ENCODE peak calls at places on chromosomes 3 and 15, in four cellular contexts. P is fibroblast of pulmonary artery; J is stimulated activated CD4-positive, alpha-beta T cell treated with anti-CD3 and anti-CD28 coated beads, Interleukin-4, amount 100 ng/mL, for 24 hours; V is ELR. F is an unnamed sample.

GRCh38 chr15:72339777-72340177 is 19.8 kb upstream of the CELF6 start:
- DNase-seq in V (peak), P (peak), J (no peak), F (no peak)

GRCh38 chr3:41200669-41201021 is 1.3 kb downstream of the CTNNB1 start:
- DNase-seq in J (no peak), V (peak), P (peak), F (peak)

GRCh38 chr3:29949131-29949530 is 657.3 kb upstream of the TGFBR2 start:
- DNase-seq in V (peak), J (no peak), P (peak), F (no peak)

GRCh38 chr15:59688383-59688887 is 685 bp downstream of the BNIP2 start:
- DNase-seq in V (peak), J (peak), P (peak), F (no peak)

GRCh38 chr15:36185845-36186244 is 393.6 kb upstream of the CDIN1 start:
- DNase-seq in P (no peak), J (no peak), V (no peak), F (no peak)

GRCh38 chr3:67192466-67192865 is 194.4 kb downstream of the KBTBD8 start:
- DNase-seq in V (no peak), J (no peak), P (no peak), F (no peak)

GRCh38 chr3:177608443-177608842 is 411.2 kb upstream of the TBL1XR1 start:
- DNase-seq in J (no peak), P (no peak), V (no peak), F (no peak)

GRCh38 chr3:131223373-131224289 is 157.9 kb upstream of the NUDT16 start:
- DNase-seq in P (no peak), V (no peak), J (no peak), F (no peak)

GRCh38 chr3:48464713-48465221 is 18.2 kb downstream of the ATRIP start:
- DNase-seq in P (no peak), V (no peak), J (no peak), F (no peak)

GRCh38 chr3:191236635-191237034 is 37.6 kb downstream of the OSTN start:
- DNase-seq in J (no peak), P (peak), V (peak), F (no peak)

GRCh38 chr3:56361731-56362130 is 106.5 kb downstream of the ERC2 start:
- DNase-seq in V (no peak), J (no peak), P (no peak), F (no peak)

GRCh38 chr3:146382386-146382785 is 87.0 kb downstream of the PLSCR2 start:
- DNase-seq in V (peak), J (no peak), P (peak), F (no peak)

GRCh38 chr15:43209059-43209824 is 11.6 kb downstream of the EPB42 start:
- DNase-seq in P (peak), J (no peak), V (peak), F (no peak)

GRCh38 chr3:143840636-143841035 is 7.6 kb downstream of the SLC9A9 start:
- DNase-seq in J (no peak), V (no peak), P (no peak), F (no peak)

GRCh38 chr3:135887220-135887619 is 78.3 kb upstream of the PPP2R3A start:
- DNase-seq in P (no peak), J (no peak), V (peak), F (no peak)

GRCh38 chr3:142467738-142468137 is 19.9 kb upstream of the XRN1 start:
- DNase-seq in V (no peak), J (no peak), P (no peak), F (no peak)

GRCh38 chr3:185225523-185225922 is 28.3 kb downstream of the EHHADH start:
- DNase-seq in P (peak), V (peak), J (no peak), F (no peak)

GRCh38 chr3:131143802-131144201 is 117.1 kb downstream of the NEK11 start:
- DNase-seq in J (no peak), V (no peak), P (no peak), F (no peak)

GRCh38 chr15:88256261-88257230 is at the start of gene NTRK3:
- DNase-seq in J (no peak), V (peak), P (peak), F (no peak)

GRCh38 chr15:100338971-100339444 is 2.8 kb downstream of the ADAMTS17 start:
- DNase-seq in J (peak), P (peak), V (peak), F (peak)

GRCh38 chr15:46768287-46768686 is 949.0 kb upstream of the SEMA6D start:
- DNase-seq in P (no peak), V (no peak), J (no peak), F (no peak)

GRCh38 chr3:107657971-107658370 is 135.2 kb downstream of the BBX start:
- DNase-seq in J (no peak), P (peak), V (peak), F (no peak)

GRCh38 chr3:181879926-181880325 is 168.2 kb downstream of the SOX2 start:
- DNase-seq in V (no peak), J (no peak), P (peak), F (no peak)